ENCODE peak calls at places on chromosomes 5 and 9, in seven cellular contexts. L, W, K, A, V, Z and J are unnamed samples. For H3K4me1, the result is how much of the 10 kb centered on the place peaks cover.

GRCh38 chr9:107294756-107295155 is 11.7 kb downstream of the RAD23B start:
- DNase-seq in Z (no peak), K (no peak), L (no peak), A (no peak), V (no peak), W (no peak), J (no peak)

GRCh38 chr5:59357421-59357977 is 536.0 kb downstream of the PDE4D start:
- DNase-seq in Z (no peak), W (no peak), K (peak), V (peak), A (no peak), L (peak), J (no peak)

GRCh38 chr9:19231126-19232035 is 888 bp downstream of the DENND4C start:
- DNase-seq in V (peak), Z (peak), A (no peak), W (peak), K (peak), L (peak), J (peak)

GRCh38 chr9:14306672-14307646 is 7.0 kb downstream of the NFIB start:
- DNase-seq in W (no peak), L (no peak), V (peak), K (peak), Z (no peak), A (no peak), J (no peak)

GRCh38 chr9:87036482-87036881 is 89.2 kb upstream of the GAS1 start:
- DNase-seq in Z (no peak), A (no peak), K (no peak), L (no peak), V (no peak), W (no peak), J (no peak)

GRCh38 chr5:159100928-159101646 is 1.4 kb upstream of the EBF1 start:
- DNase-seq in K (no peak), Z (no peak), L (no peak), A (no peak), V (no peak), W (no peak), J (peak)

GRCh38 chr9:75147638-75148037 is 59.3 kb downstream of the OSTF1 start:
- DNase-seq in K (no peak), L (no peak), Z (no peak), A (no peak), W (peak), V (no peak), J (peak)

GRCh38 chr9:121445986-121446385 is 53.7 kb downstream of the GGTA1 start:
- DNase-seq in K (no peak), V (peak), W (no peak), L (no peak), A (peak), Z (peak), J (no peak)

GRCh38 chr5:106397700-106398099 is 1273.0 kb downstream of the EFNA5 start:
- DNase-seq in Z (peak), A (peak), K (no peak), W (no peak), L (no peak), V (no peak), J (peak)

GRCh38 chr5:142529626-142530278 is 156.1 kb downstream of the FGF1 start:
- DNase-seq in W (no peak), A (peak), L (no peak), V (no peak), Z (peak), K (no peak), J (peak)

GRCh38 chr5:111735829-111736228 is 21.2 kb downstream of the NREP start:
- DNase-seq in W (no peak), K (no peak), L (peak), V (peak), A (no peak), Z (peak), J (peak)

GRCh38 chr9:133880851-133881634 is 111.1 kb downstream of the VAV2 start:
- DNase-seq in K (no peak), L (peak), W (no peak), V (no peak), A (no peak), Z (no peak), J (no peak)

GRCh38 chr5:68286612-68286912 is 71.0 kb downstream of the PIK3R1 start:
- DNase-seq in V (no peak), Z (no peak), K (no peak), A (no peak), L (no peak), W (no peak), J (no peak)

GRCh38 chr5:68287976-68288755 is 72.6 kb downstream of the PIK3R1 start:
- DNase-seq in K (peak), A (no peak), W (peak), L (peak), Z (peak), V (peak), J (peak)

GRCh38 chr5:68285857-68286611 is 70.5 kb downstream of the PIK3R1 start:
- DNase-seq in L (peak), A (peak), W (peak), V (peak), K (peak), Z (peak), J (peak)

GRCh38 chr5:68288756-68289134 is 73.2 kb downstream of the PIK3R1 start:
- DNase-seq in A (no peak), V (peak), W (no peak), L (peak), Z (peak), K (no peak), J (no peak)

GRCh38 chr5:68287631-68287975 is 72.0 kb downstream of the PIK3R1 start:
- DNase-seq in L (no peak), K (no peak), W (no peak), V (no peak), Z (no peak), A (no peak), J (no peak)
- H3K4me1 ChIP-seq in L (half or more), K (under half), W (under half), V (under half), Z (under half), A (under half), J (half or more)

GRCh38 chr5:127562252-127562651 is 44.8 kb downstream of the PRRC1 start:
- DNase-seq in Z (peak), W (no peak), L (peak), A (no peak), V (peak), K (peak), J (no peak)
- TF ChIP-seq EZH2phosphoT487 in Z (no peak), W (no peak), L (no peak), A (no peak), V (no peak), K (no peak), J (no peak)

GRCh38 chr9:130662927-130663257 is 1.5 kb upstream of the PRDM12 start:
- DNase-seq in Z (no peak), V (peak), K (peak), L (no peak), A (no peak), W (no peak), J (no peak)

GRCh38 chr9:130662099-130662926 is 2.1 kb upstream of the PRDM12 start:
- DNase-seq in A (no peak), W (no peak), V (peak), L (no peak), K (peak), Z (no peak), J (no peak)

GRCh38 chr9:130664191-130665028 is at the start of gene PRDM12:
- DNase-seq in Z (no peak), W (no peak), L (no peak), V (peak), A (no peak), K (peak), J (peak)

GRCh38 chr9:130665029-130665430 is 636 bp downstream of the PRDM12 start:
- DNase-seq in K (peak), L (no peak), Z (no peak), A (no peak), W (no peak), V (no peak), J (no peak)

GRCh38 chr9:130663258-130664171 is 879 bp upstream of the PRDM12 start:
- DNase-seq in W (no peak), A (no peak), L (no peak), Z (no peak), K (peak), V (peak), J (peak)
- TF ChIP-seq EZH2 in W (peak), A (no peak), L (peak), Z (no peak), K (peak), V (peak), J (peak)

GRCh38 chr9:137141050-137141810 is 2.3 kb downstream of the GRIN1 start:
- DNase-seq in Z (no peak), K (no peak), L (no peak), W (no peak), A (no peak), V (no peak), J (no peak)

GRCh38 chr9:137143459-137143858 is 4.5 kb downstream of the GRIN1 start:
- DNase-seq in A (no peak), W (no peak), L (no peak), K (no peak), V (no peak), Z (no peak), J (no peak)

GRCh38 chr9:137139468-137140150 is 655 bp downstream of the GRIN1 start:
- DNase-seq in V (peak), L (no peak), Z (no peak), A (no peak), W (no peak), K (no peak), J (no peak)

GRCh38 chr9:137140151-137141012 is 1.4 kb downstream of the GRIN1 start:
- DNase-seq in W (no peak), Z (no peak), A (no peak), K (peak), L (no peak), V (no peak), J (no peak)

DNA sequence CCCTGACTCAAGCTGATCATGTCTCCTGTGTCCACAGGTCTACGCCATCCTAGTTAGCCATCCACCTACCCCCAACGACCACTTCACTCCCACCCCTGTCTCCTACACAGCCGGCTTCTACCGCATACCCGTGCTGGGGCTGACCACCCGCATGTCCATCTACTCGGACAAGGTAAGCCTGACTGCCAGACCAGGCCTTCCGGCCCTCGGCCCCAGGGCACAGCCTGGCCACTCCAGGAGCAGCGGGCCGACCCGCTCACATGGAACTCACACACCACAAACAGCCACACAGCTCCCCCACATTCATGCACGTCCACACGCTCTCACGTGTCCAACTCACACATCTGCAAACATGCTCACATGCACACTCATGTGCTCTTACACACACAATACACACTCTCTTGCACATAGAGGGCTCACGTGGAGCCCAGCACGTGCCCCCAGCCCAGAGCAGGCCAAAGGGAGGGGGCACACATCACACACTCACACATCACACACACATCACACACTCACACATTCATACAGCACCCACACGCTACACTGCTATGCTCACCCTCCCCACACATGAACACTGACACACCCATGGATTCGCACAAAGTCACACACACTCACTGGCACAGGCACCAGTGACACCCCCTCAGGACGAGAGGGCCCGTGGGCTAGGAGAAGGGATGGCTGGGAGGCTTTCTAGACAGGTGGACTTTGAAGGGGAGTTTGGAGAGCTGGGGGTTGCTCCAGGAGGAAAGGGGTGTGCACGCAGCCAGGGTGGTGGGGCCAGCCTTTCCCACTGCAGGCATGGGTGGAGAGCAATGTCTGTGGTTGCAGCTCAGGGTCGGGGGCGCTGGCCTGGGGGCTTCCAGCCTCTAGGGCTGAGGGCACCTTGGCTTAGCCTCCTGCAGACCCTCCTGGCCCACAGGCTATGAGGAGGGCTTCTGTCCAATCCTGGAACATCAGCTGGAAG is 3.3 kb downstream of the GRIN1 start:
- DNase-seq in L (no peak), V (no peak), Z (no peak), K (peak), A (no peak), W (no peak), J (no peak)
- H3K4me1 ChIP-seq in L (under half), V (under half), Z (under half), K (under half), A (under half), W (under half), J (under half)

GRCh38 chr5:61332369-61332745 is 299 bp downstream of the ZSWIM6 start:
- DNase-seq in W (peak), L (peak), V (peak), K (peak), A (no peak), Z (no peak), J (peak)
- TF ChIP-seq EZH2phosphoT487 in W (no peak), L (no peak), V (no peak), K (no peak), A (no peak), Z (no peak), J (no peak)